ENCODE peak calls at places on chromosome 1, in seven cellular contexts. Q, Z, R, I, Y, J and M are unnamed samples.

GRCh38 chr1:199403421-199404116 is 623.9 kb upstream of the NR5A2 start:
- DNase-seq in Z (no peak), Y (no peak), J (peak), I (peak), Q (no peak), R (no peak), M (no peak)

GRCh38 chr1:3703786-3704396 is 48.4 kb upstream of the CCDC27 start:
- DNase-seq in R (peak), Y (no peak), I (no peak), Z (no peak), J (no peak), Q (peak), M (no peak)

GRCh38 chr1:107724648-107725047 is 240.3 kb downstream of the VAV3 start:
- DNase-seq in R (peak), Y (peak), Q (no peak), I (no peak), J (no peak), Z (no peak), M (no peak)

GRCh38 chr1:219324629-219325367 is 151.1 kb downstream of the LYPLAL1 start:
- DNase-seq in Y (peak), I (peak), J (no peak), Z (no peak), Q (no peak), R (peak), M (no peak)

GRCh38 chr1:44791364-44791801 is 3.4 kb upstream of the BEST4 start:
- DNase-seq in Q (no peak), J (no peak), Z (no peak), R (no peak), I (no peak), Y (no peak), M (no peak)

GRCh38 chr1:179046808-179047636 is 21.3 kb downstream of the FAM20B start:
- DNase-seq in J (no peak), Y (no peak), I (no peak), R (peak), Q (no peak), Z (no peak), M (no peak)

GRCh38 chr1:34379911-34380310 is 203.2 kb downstream of the C1orf94 start:
- DNase-seq in I (no peak), Y (no peak), J (no peak), Q (no peak), Z (no peak), R (no peak), M (no peak)

GRCh38 chr1:161958425-161958824 is 65.2 kb downstream of the OLFML2B start:
- DNase-seq in J (no peak), Q (no peak), Y (no peak), I (no peak), Z (no peak), R (peak), M (no peak)

GRCh38 chr1:8021676-8022266 is 4.3 kb downstream of the ERRFI1 start:
- DNase-seq in Z (no peak), R (no peak), Y (no peak), J (no peak), Q (no peak), I (no peak), M (no peak)